ENCODE peak calls at places on chromosomes 16 and 17, in ten cellular contexts. I is heart left ventricle; R is activated CD8-positive, alpha-beta T cell treated with anti-CD3 and anti-CD28 coated beads for 36 hours; D is ascending aorta; G is OCI-LY7; H is WTC11; L is fibroblast of lung; V is A549; Y is mesothelial cell of epicardium; F is AG10803. Q is an unnamed sample.

GRCh38 chr16:85334718-85335583 is 222.7 kb upstream of the CIBAR2 start:
- DNase-seq in L (peak; percentile 60), V (no peak), I (no peak), D (no peak), R (peak; percentile 46), F (no peak), G (peak; percentile 35), Y (no peak), H (peak; percentile 59), Q (no peak)

GRCh38 chr16:77353587-77354263 is 81.1 kb downstream of the ADAMTS18 start:
- DNase-seq in G (no peak), L (no peak), Y (no peak), H (no peak), V (no peak), D (no peak), I (no peak), F (no peak), R (no peak), Q (no peak)

GRCh38 chr16:63188076-63188771 is 1152.0 kb upstream of the CDH8 start:
- DNase-seq in F (no peak), L (no peak), H (no peak), D (no peak), V (no peak), I (no peak), R (no peak), G (no peak), Y (no peak), Q (no peak)

GRCh38 chr16:52581530-52581929 is 34.6 kb upstream of the TOX3 start:
- DNase-seq in L (no peak), V (no peak), R (no peak), Y (no peak), F (no peak), D (no peak), I (no peak), G (no peak), H (no peak), Q (no peak)

GRCh38 chr17:47853616-47854015 is 2.7 kb upstream of the SP6 start:
- DNase-seq in Y (no peak), G (no peak), L (no peak), F (no peak), H (no peak), V (no peak), I (no peak), R (no peak), D (no peak), Q (no peak)

GRCh38 chr17:45364531-45365390 is 47.9 kb upstream of the MAP3K14 start:
- DNase-seq in H (peak; percentile 79), Y (no peak), I (no peak), V (no peak), L (no peak), G (peak; percentile 50), R (no peak), F (peak; percentile 59), D (no peak), Q (no peak)

GRCh38 chr17:74339537-74340195 is 13.6 kb downstream of the KIF19 start:
- DNase-seq in H (no peak), V (no peak), F (no peak), D (no peak), I (no peak), Y (no peak), G (no peak), R (no peak), L (no peak), Q (no peak)

GRCh38 chr17:73412914-73413313 is 101.1 kb upstream of the CDC42EP4 start:
- DNase-seq in I (no peak), L (no peak), Y (no peak), H (no peak), D (no peak), F (no peak), G (no peak), V (no peak), R (no peak), Q (no peak)

GRCh38 chr17:81035389-81036127 is 607 bp downstream of the BAIAP2 start:
- DNase-seq in D (no peak), H (no peak), F (no peak), Y (no peak), G (no peak), V (no peak), L (peak; percentile 60), I (no peak), R (peak; percentile 24), Q (no peak)

GRCh38 chr17:38403491-38403890 is 24.8 kb upstream of the ARHGAP23 start:
- DNase-seq in H (no peak), G (no peak), V (no peak), L (peak; percentile 27), R (no peak), D (no peak), I (no peak), F (peak; percentile 62), Y (no peak), Q (no peak)

GRCh38 chr16:52976539-52977167 is 76.0 kb downstream of the CHD9NB start:
- DNase-seq in L (peak; percentile 10), G (peak; percentile 49), V (peak; percentile 37), F (peak; percentile 31), I (no peak), R (no peak), Y (no peak), D (no peak), H (no peak), Q (no peak)

GRCh38 chr17:333626-334396 is 18.8 kb downstream of the RPH3AL start:
- DNase-seq in F (no peak), R (peak; percentile 26), L (peak; percentile 54), H (peak; percentile 53), D (no peak), Y (no peak), V (no peak), G (no peak), I (peak; percentile 83), Q (no peak)

DNA sequence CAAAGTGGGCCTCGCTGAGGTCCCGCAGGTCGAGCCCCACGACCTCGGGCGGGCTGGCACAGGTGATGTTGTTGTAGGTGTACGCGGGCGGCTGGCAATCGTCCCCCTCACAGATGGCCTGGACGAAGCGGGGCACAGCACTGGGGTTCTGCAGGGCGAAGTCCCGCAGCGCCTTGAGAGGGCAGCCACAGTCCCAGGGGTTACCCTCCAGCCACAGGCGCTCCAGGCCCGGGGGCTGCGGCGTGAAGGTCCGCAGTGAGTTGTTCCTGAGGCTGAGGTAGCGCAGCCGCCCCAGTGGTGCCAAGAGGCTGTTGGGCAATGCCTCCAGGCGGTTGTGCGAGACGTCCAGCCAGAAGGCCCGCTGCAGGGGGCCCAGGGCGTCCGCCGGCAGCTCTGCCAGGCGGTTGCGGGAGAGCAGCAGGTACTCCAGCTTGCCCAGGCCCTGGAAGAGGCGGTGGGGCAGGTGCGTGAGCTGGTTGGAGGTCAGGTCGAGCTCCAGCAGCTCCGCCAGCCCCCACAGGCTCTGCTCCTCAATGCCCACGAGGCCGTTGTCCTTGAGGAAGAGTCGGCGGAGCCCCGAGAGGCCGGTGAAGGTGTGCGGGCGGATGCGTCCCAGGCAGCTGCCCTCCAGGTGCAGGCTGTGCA is 2.8 kb downstream of the IGFALS start:
- DNase-seq in I (no peak), L (no peak), H (no peak), F (no peak), R (no peak), D (no peak), G (no peak), Y (peak; percentile 37), V (no peak), Q (no peak)
- TF ChIP-seq CTCF in I (no peak), L (no peak), H (no peak), F (no peak), R (no peak), D (no peak), G (no peak), Y (no peak), V (no peak), Q (no peak)

GRCh38 chr17:75773121-75773807 is 8.3 kb upstream of the GALK1 start:
- DNase-seq in R (no peak), V (no peak), F (no peak), D (no peak), Y (no peak), L (no peak), G (no peak), H (no peak), I (no peak), Q (no peak)
- TF ChIP-seq CTCF in R (no peak), V (no peak), F (no peak), D (no peak), Y (no peak), L (no peak), G (peak; percentile 27), H (no peak), I (no peak), Q (no peak)

GRCh38 chr16:15642557-15643452 is at the start of gene MARF1:
- DNase-seq in L (peak; percentile 94), F (peak; percentile 94), D (peak; percentile 83), R (peak; percentile 99), Y (peak; percentile 99), G (peak; percentile 96), H (peak; percentile 99), I (peak; percentile 99), V (peak; percentile 68), Q (no peak)
- TF ChIP-seq CTCF in L (peak; percentile 33), F (peak; percentile 31), D (no peak), R (peak; percentile 57), Y (peak; percentile 30), G (peak; percentile 77), H (no peak), I (peak; percentile 5), V (no peak), Q (peak; percentile 22)

GRCh38 chr17:52158450-52159042 is at the start of gene CA10:
- DNase-seq in L (no peak), F (no peak), Y (no peak), R (no peak), G (no peak), I (no peak), D (no peak), V (no peak), H (peak; percentile 51), Q (no peak)
- TF ChIP-seq CTCF in L (no peak), F (no peak), Y (no peak), R (no peak), G (no peak), I (no peak), D (no peak), V (no peak), H (no peak), Q (no peak)